ENCODE peak calls at places on chromosomes 13 and 19, in seven cellular contexts. S is stomach; U is activated naive CD8-positive, alpha-beta T cell treated with anti-CD3 and anti-CD28 coated beads, Interleukin-2, amount 50 U/mL, for 24 hours; F is LNCaP clone FGC; Z is HTR-8/SVneo; M is memory B cell; X is glomerular endothelial cell. O is an unnamed sample.
A peak's percentile ranks its signal among the peaks of the same experiment; 100 is the strongest.

GRCh38 chr13:98411617-98412310 is 165.1 kb downstream of the STK24 start:
- DNase-seq in S (no peak), U (no peak), F (no peak), Z (no peak), M (no peak), X (no peak), O (no peak)

GRCh38 chr13:36752673-36753072 is 66.3 kb upstream of the RFXAP start:
- DNase-seq in S (no peak), U (no peak), F (no peak), Z (no peak), M (no peak), X (no peak), O (no peak)

GRCh38 chr13:21031594-21031993 is 29.8 kb downstream of the LATS2 start:
- DNase-seq in S (no peak), U (no peak), F (no peak), Z (no peak), M (no peak), X (no peak), O (no peak)

GRCh38 chr13:66992183-66992582 is 238.0 kb downstream of the PCDH9 start:
- DNase-seq in S (no peak), U (no peak), F (no peak), Z (no peak), M (no peak), X (peak; percentile 55), O (no peak)

GRCh38 chr13:101018720-101019119 is 344.1 kb upstream of the TMTC4 start:
- DNase-seq in S (no peak), U (no peak), F (no peak), Z (peak; percentile 34), M (no peak), X (no peak), O (no peak)

GRCh38 chr19:58409010-58409790 is 751 bp downstream of the ZNF584 start:
- DNase-seq in S (no peak), U (peak; percentile 51), F (no peak), Z (no peak), M (no peak), X (no peak), O (peak; percentile 41)

GRCh38 chr19:48006762-48007161 is 12.3 kb downstream of the ELSPBP1 start:
- DNase-seq in S (no peak), U (peak; percentile 8), F (no peak), Z (no peak), M (no peak), X (no peak), O (no peak)

GRCh38 chr13:64158910-64159309 is 2743.3 kb upstream of the PCDH20 start:
- DNase-seq in S (no peak), U (no peak), F (no peak), Z (no peak), M (no peak), X (peak; percentile 72), O (no peak)

GRCh38 chr13:96090240-96091101 is 564 bp downstream of the HS6ST3 start:
- DNase-seq in S (peak; percentile 28), U (peak; percentile 5), F (no peak), Z (no peak), M (no peak), X (no peak), O (peak; percentile 22)

GRCh38 chr13:29523199-29523931 is 72.1 kb downstream of the SLC7A1 start:
- DNase-seq in S (no peak), U (no peak), F (no peak), Z (no peak), M (no peak), X (no peak), O (no peak)

GRCh38 chr13:35475960-35476943 is at the start of gene MAB21L1:
- DNase-seq in S (peak; percentile 38), U (no peak), F (no peak), Z (no peak), M (no peak), X (no peak), O (peak; percentile 42)

GRCh38 chr13:27605610-27606200 is 14.6 kb downstream of the LNX2 start:
- DNase-seq in S (no peak), U (no peak), F (no peak), Z (no peak), M (no peak), X (no peak), O (no peak)

GRCh38 chr19:6530385-6531162 is at the start of gene TNFSF9:
- DNase-seq in S (peak; percentile 89), U (peak; percentile 92), F (peak; percentile 42), Z (peak; percentile 94), M (peak; percentile 87), X (no peak), O (peak; percentile 87)

GRCh38 chr19:24159707-24160106 is 72.7 kb downstream of the ZNF254 start:
- DNase-seq in S (no peak), U (no peak), F (peak; percentile 40), Z (peak; percentile 8), M (no peak), X (no peak), O (no peak)